ENCODE peak calls at places on chromosomes 3 and 15, in seven cellular contexts. G is neural progenitor cell, P is SJSA1, J is cardiac muscle cell, W is Peyer's patch, Z is body of pancreas, E is mammary epithelial cell. H is an unnamed sample.

GRCh38 chr3:139457066-139457465 is 19.2 kb downstream of the RBP2 start:
- DNase-seq in J (no peak), E (peak; percentile 79), W (no peak), P (no peak), Z (no peak), G (no peak), H (no peak)

GRCh38 chr15:42100021-42100800 is 5.8 kb upstream of the PLA2G4D start:
- DNase-seq in J (peak; percentile 17), G (no peak), P (peak; percentile 43), Z (no peak), W (no peak), E (peak; percentile 24), H (no peak)

GRCh38 chr3:160448845-160449659 is 534 bp downstream of the TRIM59 start:
- DNase-seq in E (no peak), P (peak; percentile 39), Z (no peak), G (peak; percentile 12), J (peak; percentile 65), W (no peak), H (no peak)

GRCh38 chr3:11845661-11846060 is 1.0 kb downstream of the TAMM41 start:
- DNase-seq in E (no peak), P (no peak), W (no peak), J (no peak), Z (no peak), G (no peak), H (peak; percentile 10)

GRCh38 chr3:141659821-141660597 is 78.1 kb upstream of the RNF7 start:
- DNase-seq in J (peak; percentile 60), Z (peak; percentile 67), W (no peak), E (peak; percentile 37), G (peak; percentile 78), P (peak; percentile 89), H (no peak)

GRCh38 chr15:74633781-74634180 is 18.1 kb downstream of the CLK3 start:
- DNase-seq in G (no peak), Z (no peak), P (no peak), J (no peak), E (no peak), W (no peak), H (no peak)

GRCh38 chr3:63966871-63967270 is 54.7 kb upstream of the SCAANT1 start:
- DNase-seq in W (no peak), G (no peak), E (no peak), J (no peak), Z (no peak), P (no peak), H (no peak)

GRCh38 chr3:53084310-53085001 is 38.6 kb upstream of the SFMBT1 start:
- DNase-seq in P (no peak), Z (no peak), E (no peak), W (no peak), G (no peak), J (no peak), H (no peak)

GRCh38 chr3:46517016-46517770 is 19.4 kb downstream of the RTP3 start:
- DNase-seq in Z (no peak), W (no peak), G (no peak), J (peak; percentile 60), E (peak; percentile 92), P (peak; percentile 86), H (no peak)

GRCh38 chr15:84736375-84736774 is 12.0 kb upstream of the ZNF592 start:
- DNase-seq in J (no peak), P (no peak), W (peak; percentile 71), E (no peak), Z (no peak), G (no peak), H (peak; percentile 70)

GRCh38 chr15:60758961-60759729 is 280.2 kb upstream of the ICE2 start:
- DNase-seq in Z (no peak), J (peak; percentile 93), P (peak; percentile 47), W (no peak), G (no peak), E (peak; percentile 76), H (no peak)

GRCh38 chr3:123651449-123652345 is 66.8 kb upstream of the HACD2 start:
- DNase-seq in W (no peak), E (no peak), P (no peak), J (peak; percentile 18), Z (no peak), G (no peak), H (no peak)

GRCh38 chr3:123652346-123652984 is 67.6 kb upstream of the HACD2 start:
- DNase-seq in Z (peak; percentile 75), G (peak; percentile 87), J (peak; percentile 85), P (peak; percentile 79), E (peak; percentile 35), W (peak; percentile 31), H (no peak)

GRCh38 chr3:123644358-123644757 is 59.5 kb upstream of the HACD2 start:
- DNase-seq in J (no peak), E (peak; percentile 49), G (no peak), P (no peak), Z (no peak), W (no peak), H (no peak)

GRCh38 chr3:123650101-123650500 is 65.2 kb upstream of the HACD2 start:
- DNase-seq in J (peak; percentile 7), P (no peak), G (no peak), Z (no peak), W (no peak), E (no peak), H (no peak)

DNA sequence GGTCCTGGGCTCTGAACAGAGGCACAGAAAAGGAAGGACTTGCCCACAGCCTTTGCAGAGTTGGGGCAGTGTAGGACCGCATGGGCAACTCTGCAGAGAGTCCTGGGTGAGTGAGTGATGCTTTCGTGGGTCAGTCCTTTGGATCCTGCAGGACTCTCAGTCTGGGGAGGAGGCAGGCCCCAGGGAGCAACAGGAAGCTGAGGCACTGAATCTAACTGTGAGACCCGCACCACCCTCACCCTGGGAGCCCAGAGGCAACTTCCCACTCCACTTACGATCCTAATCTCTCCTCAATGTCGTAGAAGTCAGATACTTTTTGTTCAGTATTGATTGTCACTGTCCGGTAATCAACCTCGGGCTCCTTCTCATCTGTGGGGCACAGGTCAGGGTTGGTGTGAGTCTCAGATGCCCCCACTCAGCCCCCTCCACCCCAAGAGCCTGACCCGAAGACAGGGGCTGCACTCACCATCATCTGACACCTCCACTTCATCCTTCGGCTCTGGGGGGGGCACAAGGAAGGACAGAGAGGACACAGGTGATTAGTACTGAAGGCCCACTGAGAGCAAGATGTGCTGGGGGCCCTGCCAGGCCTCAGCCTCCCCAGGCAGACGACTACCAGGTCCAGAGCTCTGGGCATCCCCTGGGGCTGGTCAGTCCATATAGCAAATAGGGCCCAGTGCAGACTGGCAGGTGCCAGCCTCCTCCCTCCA is 64.0 kb upstream of the HACD2 start:
- DNase-seq in W (no peak), J (no peak), P (no peak), Z (no peak), E (no peak), G (no peak), H (no peak)
- H3K36me3 ChIP-seq in W (no peaks in the 10 kb centered on the region), J (no peaks in the 10 kb centered on the region), P (no peaks in the 10 kb centered on the region), Z (no peaks in the 10 kb centered on the region), E (peaks cover 13% of the 10 kb centered on the region), G (no peaks in the 10 kb centered on the region), H (no peaks in the 10 kb centered on the region)

GRCh38 chr15:72970965-72971746 is 81.1 kb upstream of the NEO1 start:
- DNase-seq in W (no peak), Z (no peak), J (peak; percentile 63), P (no peak), E (no peak), G (no peak), H (no peak)
- H3K4me3 ChIP-seq in W (no peak overlapping the region), Z (no peak overlapping the region), J (no peak overlapping the region), P (peak overlapping the region; percentile 3), E (no peak overlapping the region), G (no peak overlapping the region), H (no peak overlapping the region)

DNA sequence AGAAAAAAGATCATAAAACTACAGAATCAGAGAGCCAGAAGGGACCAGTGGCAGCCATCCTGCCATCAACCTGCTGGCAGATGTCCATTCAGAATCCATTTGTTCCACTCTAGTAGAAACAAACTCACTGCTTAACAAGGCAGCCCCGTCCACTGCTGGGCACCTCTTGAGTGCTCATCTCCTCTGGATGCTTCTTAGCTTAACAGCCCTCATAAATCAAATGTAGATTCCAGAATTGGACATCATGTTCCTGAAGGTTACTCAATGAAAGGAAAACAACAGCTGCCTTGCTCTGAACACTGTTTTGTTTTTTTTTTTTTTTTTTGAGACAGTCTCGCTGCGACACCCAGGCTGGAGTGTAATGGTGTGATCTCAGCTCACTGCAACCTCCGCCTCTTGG is 37.3 kb downstream of the ABCC5 start:
- DNase-seq in Z (no peak), E (no peak), P (no peak), W (no peak), G (no peak), J (no peak), H (no peak)
- H3K36me3 ChIP-seq in Z (no peaks in the 10 kb centered on the region), E (peaks cover 2% of the 10 kb centered on the region), P (peaks cover 10% of the 10 kb centered on the region), W (no peaks in the 10 kb centered on the region), G (no peaks in the 10 kb centered on the region), J (peaks cover 41% of the 10 kb centered on the region), H (peaks cover 16% of the 10 kb centered on the region)

DNA sequence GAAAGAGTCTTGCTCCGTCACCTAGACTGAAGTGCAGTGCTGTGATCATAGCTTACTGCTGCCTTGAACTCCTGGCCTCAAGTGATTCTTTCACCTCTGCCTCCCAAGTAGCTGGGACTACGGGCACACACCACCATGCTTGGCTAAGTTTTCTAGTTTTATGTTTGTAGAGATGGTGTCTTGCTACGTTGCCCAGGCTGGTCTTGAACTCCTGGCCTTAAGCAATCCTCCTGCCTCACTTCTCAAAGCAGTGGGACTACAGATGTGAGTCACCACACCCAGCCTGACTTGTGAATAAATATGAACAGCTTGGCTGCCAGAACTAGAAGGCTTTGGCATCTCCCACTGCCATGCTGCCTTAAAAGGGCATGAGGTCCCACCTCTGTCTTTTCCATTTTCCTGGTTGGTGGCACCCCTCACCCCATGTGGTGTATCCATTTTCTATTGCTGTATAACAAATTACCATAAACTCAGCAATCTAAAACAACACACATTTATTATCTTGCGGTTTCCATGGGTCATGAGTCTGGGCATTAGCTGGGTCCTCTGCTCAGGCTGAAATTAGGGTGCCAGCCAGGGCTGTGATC is 44.3 kb downstream of the PTPRG start:
- DNase-seq in G (no peak), E (no peak), W (no peak), P (no peak), J (no peak), Z (no peak), H (no peak)
- H3K4me3 ChIP-seq in G (no peak overlapping the region), E (no peak overlapping the region), W (no peak overlapping the region), P (no peak overlapping the region), J (no peak overlapping the region), Z (no peak overlapping the region), H (no peak overlapping the region)

GRCh38 chr15:68218847-68219798 is 10.4 kb downstream of the CLN6 start:
- DNase-seq in Z (no peak), G (no peak), E (no peak), P (no peak), J (no peak), W (no peak), H (no peak)
- H3K36me3 ChIP-seq in Z (no peaks in the 10 kb centered on the region), G (no peaks in the 10 kb centered on the region), E (peaks cover 2% of the 10 kb centered on the region), P (peaks cover 36% of the 10 kb centered on the region), J (no peaks in the 10 kb centered on the region), W (no peaks in the 10 kb centered on the region), H (no peaks in the 10 kb centered on the region)

GRCh38 chr3:113744941-113745272 is 1.1 kb downstream of the NAA50 start:
- DNase-seq in Z (no peak), W (no peak), G (no peak), P (no peak), J (no peak), E (no peak), H (no peak)
- H3K4me3 ChIP-seq in Z (no peak overlapping the region), W (peak overlapping the region; percentile 82), G (peak overlapping the region; percentile 82), P (peak overlapping the region; percentile 80), J (peak overlapping the region; percentile 90), E (peak overlapping the region; percentile 97), H (peak overlapping the region; percentile 87)

GRCh38 chr3:177134166-177134565 is 63.1 kb downstream of the TBL1XR1 start:
- DNase-seq in P (no peak), Z (no peak), J (no peak), W (no peak), E (no peak), G (no peak), H (no peak)
- H3K36me3 ChIP-seq in P (peaks cover 10% of the 10 kb centered on the region), Z (no peaks in the 10 kb centered on the region), J (no peaks in the 10 kb centered on the region), W (no peaks in the 10 kb centered on the region), E (no peaks in the 10 kb centered on the region), G (no peaks in the 10 kb centered on the region), H (no peaks in the 10 kb centered on the region)